ENCODE peak calls at places on chromosomes 11 and 22, in four cellular contexts. One of them, this sample, is unnamed.

GRCh38 chr11:2772544-2773031 is 72.8 kb upstream of the KCNQ1OT1 start:
- DNase-seq in neuronal stem cell: no peak
- DNase-seq in BJ: no peak
- DNase-seq in CD4-positive, CD25-positive, alpha-beta regulatory T cell: no peak
- DNase-seq in this sample: peak; percentile 79

GRCh38 chr11:134045799-134046635 is 22.9 kb upstream of the JAM3 start:
- DNase-seq in neuronal stem cell: no peak
- DNase-seq in BJ: no peak
- DNase-seq in CD4-positive, CD25-positive, alpha-beta regulatory T cell: peak; percentile 36
- DNase-seq in this sample: no peak

GRCh38 chr11:65417702-65418430 is 4.7 kb upstream of the NEAT1 start:
- DNase-seq in neuronal stem cell: no peak
- DNase-seq in BJ: no peak
- DNase-seq in CD4-positive, CD25-positive, alpha-beta regulatory T cell: peak; percentile 44
- DNase-seq in this sample: no peak

GRCh38 chr11:93849751-93850584 is 450 bp downstream of the VSTM5 start:
- DNase-seq in neuronal stem cell: peak; percentile 5
- DNase-seq in BJ: no peak
- DNase-seq in CD4-positive, CD25-positive, alpha-beta regulatory T cell: no peak
- DNase-seq in this sample: no peak

GRCh38 chr11:2262301-2263011 is 7.9 kb downstream of the ASCL2 start:
- DNase-seq in neuronal stem cell: no peak
- DNase-seq in BJ: no peak
- DNase-seq in CD4-positive, CD25-positive, alpha-beta regulatory T cell: no peak
- DNase-seq in this sample: no peak

GRCh38 chr11:12026331-12027211 is 18.1 kb upstream of the DKK3 start:
- DNase-seq in neuronal stem cell: no peak
- DNase-seq in BJ: no peak
- DNase-seq in CD4-positive, CD25-positive, alpha-beta regulatory T cell: no peak
- DNase-seq in this sample: no peak

GRCh38 chr11:17790453-17790852 is 55.9 kb downstream of the KCNC1 start:
- DNase-seq in neuronal stem cell: no peak
- DNase-seq in BJ: no peak
- DNase-seq in CD4-positive, CD25-positive, alpha-beta regulatory T cell: no peak
- DNase-seq in this sample: no peak

GRCh38 chr11:134486106-134486505 is 74.1 kb upstream of the B3GAT1 start:
- DNase-seq in neuronal stem cell: no peak
- DNase-seq in BJ: no peak
- DNase-seq in CD4-positive, CD25-positive, alpha-beta regulatory T cell: no peak
- DNase-seq in this sample: no peak

GRCh38 chr11:1529286-1529685 is 42.7 kb upstream of the MOB2 start:
- DNase-seq in neuronal stem cell: no peak
- DNase-seq in BJ: no peak
- DNase-seq in CD4-positive, CD25-positive, alpha-beta regulatory T cell: no peak
- DNase-seq in this sample: no peak

GRCh38 chr11:83306385-83307080 is 20.4 kb upstream of the CCDC90B start:
- DNase-seq in neuronal stem cell: no peak
- DNase-seq in BJ: no peak
- DNase-seq in CD4-positive, CD25-positive, alpha-beta regulatory T cell: no peak
- DNase-seq in this sample: no peak

GRCh38 chr11:119540370-119541125 is 117.6 kb upstream of the THY1 start:
- DNase-seq in neuronal stem cell: no peak
- DNase-seq in BJ: no peak
- DNase-seq in CD4-positive, CD25-positive, alpha-beta regulatory T cell: no peak
- DNase-seq in this sample: no peak

GRCh38 chr11:117923275-117923674 is 5.9 kb downstream of the TMPRSS13 start:
- DNase-seq in neuronal stem cell: no peak
- DNase-seq in BJ: no peak
- DNase-seq in CD4-positive, CD25-positive, alpha-beta regulatory T cell: no peak
- DNase-seq in this sample: no peak

GRCh38 chr22:30943368-30943767 is 25.2 kb downstream of the MORC2 start:
- DNase-seq in neuronal stem cell: no peak
- DNase-seq in BJ: no peak
- DNase-seq in CD4-positive, CD25-positive, alpha-beta regulatory T cell: peak; percentile 72
- DNase-seq in this sample: no peak

GRCh38 chr22:39292002-39292401 is 27.4 kb downstream of the RPL3 start:
- DNase-seq in neuronal stem cell: no peak
- DNase-seq in BJ: no peak
- DNase-seq in CD4-positive, CD25-positive, alpha-beta regulatory T cell: no peak
- DNase-seq in this sample: no peak

GRCh38 chr22:37910863-37911262 is 4.8 kb downstream of the MICALL1 start:
- DNase-seq in neuronal stem cell: no peak
- DNase-seq in BJ: no peak
- DNase-seq in CD4-positive, CD25-positive, alpha-beta regulatory T cell: no peak
- DNase-seq in this sample: no peak

GRCh38 chr22:20456064-20456721 is 18.6 kb upstream of the SCARF2 start:
- DNase-seq in neuronal stem cell: peak; percentile 71
- DNase-seq in BJ: no peak
- DNase-seq in CD4-positive, CD25-positive, alpha-beta regulatory T cell: peak; percentile 77
- DNase-seq in this sample: peak; percentile 38

GRCh38 chr11:95792200-95792599 is 1.9 kb downstream of the CEP57 start:
- DNase-seq in neuronal stem cell: no peak
- DNase-seq in BJ: no peak
- DNase-seq in CD4-positive, CD25-positive, alpha-beta regulatory T cell: no peak
- DNase-seq in this sample: no peak

GRCh38 chr22:21862386-21863242 is 4.8 kb downstream of the MAPK1 start:
- DNase-seq in neuronal stem cell: no peak
- DNase-seq in BJ: no peak
- DNase-seq in CD4-positive, CD25-positive, alpha-beta regulatory T cell: no peak
- DNase-seq in this sample: no peak

GRCh38 chr22:43889366-43890253 is 2.2 kb downstream of the PNPLA5 start:
- DNase-seq in neuronal stem cell: no peak
- DNase-seq in BJ: no peak
- DNase-seq in CD4-positive, CD25-positive, alpha-beta regulatory T cell: no peak
- DNase-seq in this sample: no peak

GRCh38 chr11:80307676-80308075 is 866.8 kb upstream of the TENM4 start:
- DNase-seq in neuronal stem cell: no peak
- DNase-seq in BJ: no peak
- DNase-seq in CD4-positive, CD25-positive, alpha-beta regulatory T cell: no peak
- DNase-seq in this sample: no peak

GRCh38 chr11:44774131-44774530 is 47.4 kb downstream of the TSPAN18 start:
- DNase-seq in neuronal stem cell: no peak
- DNase-seq in BJ: no peak
- DNase-seq in CD4-positive, CD25-positive, alpha-beta regulatory T cell: no peak
- DNase-seq in this sample: no peak

GRCh38 chr11:73275381-73275750 is 3.2 kb downstream of the P2RY6 start:
- DNase-seq in neuronal stem cell: no peak
- DNase-seq in BJ: no peak
- DNase-seq in CD4-positive, CD25-positive, alpha-beta regulatory T cell: no peak
- DNase-seq in this sample: no peak

GRCh38 chr11:44573333-44573732 is 7.9 kb downstream of the CD82 start:
- DNase-seq in neuronal stem cell: no peak
- DNase-seq in BJ: no peak
- DNase-seq in CD4-positive, CD25-positive, alpha-beta regulatory T cell: no peak
- DNase-seq in this sample: no peak

GRCh38 chr11:64131657-64132387 is 34.1 kb downstream of the MACROD1 start:
- DNase-seq in neuronal stem cell: no peak
- DNase-seq in BJ: no peak
- DNase-seq in CD4-positive, CD25-positive, alpha-beta regulatory T cell: no peak
- DNase-seq in this sample: no peak

GRCh38 chr11:132452616-132453015 is 1079.7 kb downstream of the OPCML start:
- DNase-seq in neuronal stem cell: no peak
- DNase-seq in BJ: no peak
- DNase-seq in CD4-positive, CD25-positive, alpha-beta regulatory T cell: no peak
- DNase-seq in this sample: no peak

GRCh38 chr11:118851970-118852369 is 31.7 kb upstream of the CXCR5 start:
- DNase-seq in neuronal stem cell: no peak
- DNase-seq in BJ: no peak
- DNase-seq in CD4-positive, CD25-positive, alpha-beta regulatory T cell: no peak
- DNase-seq in this sample: no peak

GRCh38 chr11:67466962-67467771 is 1.9 kb downstream of the TMEM134 start:
- DNase-seq in neuronal stem cell: no peak
- DNase-seq in BJ: no peak
- DNase-seq in CD4-positive, CD25-positive, alpha-beta regulatory T cell: no peak
- DNase-seq in this sample: no peak

GRCh38 chr11:68076371-68077042 is 37.7 kb downstream of the TCIRG1 start:
- DNase-seq in neuronal stem cell: no peak
- DNase-seq in BJ: no peak
- DNase-seq in CD4-positive, CD25-positive, alpha-beta regulatory T cell: no peak
- DNase-seq in this sample: no peak

GRCh38 chr11:116871248-116871647 is 33.8 kb upstream of the APOA1 start:
- DNase-seq in neuronal stem cell: no peak
- DNase-seq in BJ: peak; percentile 87
- DNase-seq in CD4-positive, CD25-positive, alpha-beta regulatory T cell: no peak
- DNase-seq in this sample: no peak

GRCh38 chr22:18085188-18085587 is 7.4 kb downstream of the PEX26 start:
- DNase-seq in neuronal stem cell: no peak
- DNase-seq in BJ: no peak
- DNase-seq in CD4-positive, CD25-positive, alpha-beta regulatory T cell: no peak
- DNase-seq in this sample: no peak

GRCh38 chr22:42872821-42873220 is 15.7 kb upstream of the ARFGAP3 start:
- DNase-seq in neuronal stem cell: no peak
- DNase-seq in BJ: no peak
- DNase-seq in CD4-positive, CD25-positive, alpha-beta regulatory T cell: no peak
- DNase-seq in this sample: no peak
- H3K36me3 ChIP-seq in neuronal stem cell: peaks cover 91% of the 10 kb centered on the region
- H3K36me3 ChIP-seq in BJ: peaks cover 45% of the 10 kb centered on the region
- H3K36me3 ChIP-seq in CD4-positive, CD25-positive, alpha-beta regulatory T cell: peaks cover 60% of the 10 kb centered on the region
- H3K36me3 ChIP-seq in this sample: peaks cover 5% of the 10 kb centered on the region

GRCh38 chr11:128690746-128691091 is 3.2 kb upstream of the FLI1 start:
- DNase-seq in neuronal stem cell: no peak
- DNase-seq in BJ: no peak
- DNase-seq in CD4-positive, CD25-positive, alpha-beta regulatory T cell: no peak
- DNase-seq in this sample: no peak

GRCh38 chr11:128689946-128690745 is 3.7 kb upstream of the FLI1 start:
- DNase-seq in neuronal stem cell: no peak
- DNase-seq in BJ: no peak
- DNase-seq in CD4-positive, CD25-positive, alpha-beta regulatory T cell: no peak
- DNase-seq in this sample: no peak

GRCh38 chr11:128689586-128689945 is 4.3 kb upstream of the FLI1 start:
- DNase-seq in neuronal stem cell: no peak
- DNase-seq in BJ: no peak
- DNase-seq in CD4-positive, CD25-positive, alpha-beta regulatory T cell: no peak
- DNase-seq in this sample: no peak

GRCh38 chr11:128692750-128693578 is 908 bp upstream of the FLI1 start:
- DNase-seq in neuronal stem cell: no peak
- DNase-seq in BJ: no peak
- DNase-seq in CD4-positive, CD25-positive, alpha-beta regulatory T cell: no peak
- DNase-seq in this sample: no peak

GRCh38 chr11:128691802-128692749 is 1.8 kb upstream of the FLI1 start:
- DNase-seq in neuronal stem cell: no peak
- DNase-seq in BJ: no peak
- DNase-seq in CD4-positive, CD25-positive, alpha-beta regulatory T cell: no peak
- DNase-seq in this sample: no peak
- H3K4me3 ChIP-seq in neuronal stem cell: no peak overlapping the region
- H3K4me3 ChIP-seq in BJ: peak overlapping the region; percentile 66
- H3K4me3 ChIP-seq in CD4-positive, CD25-positive, alpha-beta regulatory T cell: peak overlapping the region; percentile 51
- H3K4me3 ChIP-seq in this sample: no peak overlapping the region

GRCh38 chr11:69301033-69301490 is 7.1 kb downstream of the MYEOV start:
- DNase-seq in neuronal stem cell: no peak
- DNase-seq in BJ: no peak
- DNase-seq in CD4-positive, CD25-positive, alpha-beta regulatory T cell: no peak
- DNase-seq in this sample: no peak

GRCh38 chr11:69301491-69302401 is 7.8 kb downstream of the MYEOV start:
- DNase-seq in neuronal stem cell: no peak
- DNase-seq in BJ: peak; percentile 71
- DNase-seq in CD4-positive, CD25-positive, alpha-beta regulatory T cell: no peak
- DNase-seq in this sample: peak; percentile 80

GRCh38 chr11:69304258-69304657 is 10.3 kb downstream of the MYEOV start:
- DNase-seq in neuronal stem cell: no peak
- DNase-seq in BJ: no peak
- DNase-seq in CD4-positive, CD25-positive, alpha-beta regulatory T cell: no peak
- DNase-seq in this sample: no peak

GRCh38 chr11:69303427-69303826 is 9.5 kb downstream of the MYEOV start:
- DNase-seq in neuronal stem cell: no peak
- DNase-seq in BJ: no peak
- DNase-seq in CD4-positive, CD25-positive, alpha-beta regulatory T cell: no peak
- DNase-seq in this sample: no peak

DNA sequence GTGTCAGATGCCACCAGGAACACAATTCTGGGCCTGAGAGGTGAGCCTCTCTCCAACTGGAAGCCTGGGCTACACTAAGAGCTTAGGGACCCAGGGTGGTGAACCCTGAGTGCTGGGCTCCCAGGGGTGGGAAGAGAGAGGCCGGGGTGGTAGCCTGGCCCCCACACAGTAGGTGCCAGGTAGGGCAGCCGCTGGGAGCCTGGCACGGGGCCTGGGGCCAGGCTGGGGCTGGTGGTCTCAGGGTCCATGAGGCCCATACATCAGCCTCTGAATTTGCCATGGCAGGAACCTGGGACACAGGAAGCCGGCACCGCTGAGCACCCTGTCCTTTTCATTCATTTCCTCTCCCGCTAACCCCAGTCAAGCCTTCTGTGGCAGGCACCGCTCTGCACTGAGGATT is 8.5 kb downstream of the MYEOV start:
- DNase-seq in neuronal stem cell: no peak
- DNase-seq in BJ: no peak
- DNase-seq in CD4-positive, CD25-positive, alpha-beta regulatory T cell: no peak
- DNase-seq in this sample: no peak
- H3K36me3 ChIP-seq in neuronal stem cell: no peaks in the 10 kb centered on the region
- H3K36me3 ChIP-seq in BJ: no peaks in the 10 kb centered on the region
- H3K36me3 ChIP-seq in CD4-positive, CD25-positive, alpha-beta regulatory T cell: no peaks in the 10 kb centered on the region
- H3K36me3 ChIP-seq in this sample: no peaks in the 10 kb centered on the region

GRCh38 chr11:62444835-62445234 is 26.0 kb downstream of the SCGB1A1 start:
- DNase-seq in neuronal stem cell: no peak
- DNase-seq in BJ: no peak
- DNase-seq in CD4-positive, CD25-positive, alpha-beta regulatory T cell: no peak
- DNase-seq in this sample: no peak

GRCh38 chr11:62444271-62444833 is 25.5 kb downstream of the SCGB1A1 start:
- DNase-seq in neuronal stem cell: no peak
- DNase-seq in BJ: no peak
- DNase-seq in CD4-positive, CD25-positive, alpha-beta regulatory T cell: no peak
- DNase-seq in this sample: no peak

GRCh38 chr11:62446091-62446490 is 27.3 kb downstream of the SCGB1A1 start:
- DNase-seq in neuronal stem cell: no peak
- DNase-seq in BJ: no peak
- DNase-seq in CD4-positive, CD25-positive, alpha-beta regulatory T cell: no peak
- DNase-seq in this sample: no peak

GRCh38 chr11:62445314-62445740 is 26.5 kb downstream of the SCGB1A1 start:
- DNase-seq in neuronal stem cell: no peak
- DNase-seq in BJ: no peak
- DNase-seq in CD4-positive, CD25-positive, alpha-beta regulatory T cell: no peak
- DNase-seq in this sample: no peak

DNA sequence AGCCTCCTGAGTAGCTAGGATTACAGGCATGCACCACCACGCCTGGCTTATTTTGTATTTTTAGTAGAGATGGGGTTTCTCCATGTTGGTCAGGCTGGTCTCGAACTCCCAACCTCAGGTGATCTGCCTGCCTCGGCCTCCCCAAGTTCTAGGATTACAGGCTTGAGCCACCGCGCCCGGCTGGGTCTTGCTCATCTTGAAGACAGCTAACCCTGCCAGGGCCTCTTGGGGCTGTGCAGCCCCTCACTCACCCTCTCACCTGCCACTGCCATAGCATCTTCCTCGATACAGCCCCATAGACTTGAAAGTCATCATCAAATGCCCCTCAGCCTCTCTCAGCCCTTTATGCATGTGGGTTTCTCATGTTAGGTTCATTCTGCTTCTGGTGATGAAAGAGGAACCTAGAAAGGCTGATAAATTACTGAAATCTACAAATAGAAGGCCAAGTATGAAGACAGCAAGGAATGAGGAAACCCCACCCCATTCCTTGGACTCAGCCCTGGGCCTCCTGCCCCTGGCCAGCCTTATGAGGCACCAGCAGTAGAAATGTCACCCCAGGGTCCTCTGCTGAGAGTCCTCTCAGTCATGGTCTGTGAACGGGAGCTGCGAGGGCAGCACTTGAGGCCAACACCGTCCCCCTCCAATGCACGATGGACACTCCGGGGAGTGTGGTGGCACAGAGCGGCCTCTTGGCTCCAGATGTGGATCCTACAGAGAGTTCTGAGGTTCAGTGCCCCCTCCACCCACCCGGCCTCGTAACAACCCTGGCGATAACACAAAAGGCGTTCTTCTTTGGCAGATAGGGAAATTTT is 24.8 kb downstream of the SCGB1A1 start:
- DNase-seq in neuronal stem cell: no peak
- DNase-seq in BJ: no peak
- DNase-seq in CD4-positive, CD25-positive, alpha-beta regulatory T cell: no peak
- DNase-seq in this sample: no peak
- H3K4me3 ChIP-seq in neuronal stem cell: no peak overlapping the region
- H3K4me3 ChIP-seq in BJ: peak overlapping the region; percentile 50
- H3K4me3 ChIP-seq in CD4-positive, CD25-positive, alpha-beta regulatory T cell: no peak overlapping the region
- H3K4me3 ChIP-seq in this sample: no peak overlapping the region